ENCODE peak calls at places on chromosome 18, in five cellular contexts. O is A673, R is fibroblast of lung, X is K562, L is neural progenitor cell. C is an unnamed sample.

GRCh38 chr18:61860302-61860701 is 32.5 kb downstream of the RNF152 start:
- DNase-seq in O (no peak), R (no peak), X (no peak), L (no peak), C (no peak)

GRCh38 chr18:58871514-58872490 is 7.1 kb downstream of the ZNF532 start:
- DNase-seq in O (no peak), R (no peak), X (no peak), L (no peak), C (no peak)

GRCh38 chr18:36372902-36373301 is 75.4 kb downstream of the FHOD3 start:
- DNase-seq in O (no peak), R (peak; percentile 99), X (no peak), L (no peak), C (no peak)

GRCh38 chr18:2573408-2573807 is 2.1 kb downstream of the NDC80 start:
- DNase-seq in O (no peak), R (no peak), X (no peak), L (no peak), C (no peak)

GRCh38 chr18:32553174-32553573 is 82.5 kb upstream of the GAREM1 start:
- DNase-seq in O (no peak), R (no peak), X (no peak), L (no peak), C (no peak)

GRCh38 chr18:62282188-62282629 is 42.9 kb upstream of the TNFRSF11A start:
- DNase-seq in O (no peak), R (peak; percentile 91), X (no peak), L (no peak), C (peak; percentile 19)

GRCh38 chr18:44509048-44509447 is 171.6 kb upstream of the SETBP1 start:
- DNase-seq in O (no peak), R (no peak), X (no peak), L (no peak), C (no peak)

GRCh38 chr18:59502222-59502898 is 143.3 kb upstream of the LMAN1 start:
- DNase-seq in O (no peak), R (peak; percentile 88), X (no peak), L (no peak), C (peak; percentile 25)

GRCh38 chr18:63147973-63148372 is 171.6 kb downstream of the BCL2 start:
- DNase-seq in O (no peak), R (no peak), X (no peak), L (no peak), C (no peak)

GRCh38 chr18:37658894-37659293 is 93.3 kb upstream of the CELF4 start:
- DNase-seq in O (no peak), R (no peak), X (no peak), L (no peak), C (no peak)

GRCh38 chr18:59096098-59096779 is 43.4 kb upstream of the SEC11C start:
- DNase-seq in O (no peak), R (no peak), X (no peak), L (peak; percentile 48), C (no peak)

GRCh38 chr18:49072524-49072934 is 121.8 kb upstream of the SMAD7 start:
- DNase-seq in O (no peak), R (no peak), X (peak; percentile 51), L (no peak), C (no peak)

GRCh38 chr18:61946449-61946848 is 53.6 kb upstream of the RNF152 start:
- DNase-seq in O (no peak), R (peak; percentile 89), X (no peak), L (no peak), C (no peak)

GRCh38 chr18:27696148-27696547 is 480.8 kb downstream of the CDH2 start:
- DNase-seq in O (no peak), R (no peak), X (no peak), L (no peak), C (no peak)

GRCh38 chr18:4142876-4143275 is 312.2 kb downstream of the DLGAP1 start:
- DNase-seq in O (no peak), R (no peak), X (no peak), L (no peak), C (no peak)

GRCh38 chr18:73793386-73793785 is 354.2 kb downstream of the FBXO15 start:
- DNase-seq in O (peak; percentile 50), R (peak; percentile 87), X (no peak), L (no peak), C (no peak)

GRCh38 chr18:31591628-31592027 is at the start of gene TTR:
- DNase-seq in O (no peak), R (no peak), X (no peak), L (no peak), C (no peak)

GRCh38 chr18:49849331-49850217 is 36.2 kb upstream of the ACAA2 start:
- DNase-seq in O (peak; percentile 54), R (peak; percentile 94), X (peak; percentile 30), L (peak; percentile 53), C (peak; percentile 98)

GRCh38 chr18:35750929-35751328 is 169.4 kb downstream of the GALNT1 start:
- DNase-seq in O (no peak), R (no peak), X (no peak), L (no peak), C (no peak)

GRCh38 chr18:75132931-75133525 is 75.9 kb downstream of the PTGR3 start:
- DNase-seq in O (no peak), R (no peak), X (no peak), L (no peak), C (no peak)

GRCh38 chr18:27615345-27615844 is 430.3 kb upstream of the CHST9 start:
- DNase-seq in O (no peak), R (no peak), X (no peak), L (no peak), C (no peak)

GRCh38 chr18:77086656-77087390 is 45.8 kb downstream of the MBP start:
- DNase-seq in O (no peak), R (no peak), X (no peak), L (peak; percentile 51), C (no peak)

GRCh38 chr18:24055009-24055804 is 40.7 kb downstream of the TTC39C start:
- DNase-seq in O (no peak), R (no peak), X (no peak), L (no peak), C (no peak)

GRCh38 chr18:13253786-13254755 is 35.5 kb downstream of the LDLRAD4 start:
- DNase-seq in O (no peak), R (no peak), X (no peak), L (no peak), C (no peak)

GRCh38 chr18:28365406-28365805 is 188.5 kb upstream of the CDH2 start:
- DNase-seq in O (no peak), R (peak; percentile 69), X (no peak), L (no peak), C (no peak)

GRCh38 chr18:13640266-13640860 is 86.0 kb downstream of the FAM210A start:
- DNase-seq in O (no peak), R (no peak), X (no peak), L (no peak), C (no peak)

GRCh38 chr18:48806551-48807261 is 144.1 kb downstream of the SMAD7 start:
- DNase-seq in O (peak; percentile 46), R (peak; percentile 45), X (peak; percentile 19), L (no peak), C (no peak)

GRCh38 chr18:26357960-26358359 is 131.7 kb downstream of the TAF4B start:
- DNase-seq in O (no peak), R (no peak), X (no peak), L (no peak), C (no peak)

GRCh38 chr18:55012041-55012440 is 52.8 kb upstream of the CCDC68 start:
- DNase-seq in O (no peak), R (peak; percentile 51), X (no peak), L (no peak), C (no peak)

GRCh38 chr18:54149078-54149697 is 75.3 kb downstream of the MBD2 start:
- DNase-seq in O (peak; percentile 55), R (peak; percentile 96), X (no peak), L (no peak), C (peak; percentile 66)

GRCh38 chr18:48983793-48984437 is 33.1 kb upstream of the SMAD7 start:
- DNase-seq in O (peak; percentile 79), R (no peak), X (no peak), L (no peak), C (no peak)

GRCh38 chr18:59885579-59886163 is 14.1 kb upstream of the PMAIP1 start:
- DNase-seq in O (peak; percentile 44), R (peak; percentile 94), X (no peak), L (no peak), C (no peak)

GRCh38 chr18:57469884-57470283 is 34.7 kb downstream of the ONECUT2 start:
- DNase-seq in O (no peak), R (no peak), X (no peak), L (no peak), C (no peak)
- TF ChIP-seq EZH2 in O (no peak), R (no peak), X (no peak), L (no peak), C (no peak)

GRCh38 chr18:11149441-11150270 is at the start of gene PIEZO2:
- DNase-seq in O (peak; percentile 81), R (peak; percentile 54), X (peak; percentile 29), L (peak; percentile 92), C (no peak)

GRCh38 chr18:11148655-11149440 is 521 bp downstream of the PIEZO2 start:
- DNase-seq in O (no peak), R (no peak), X (no peak), L (peak; percentile 49), C (no peak)

GRCh38 chr18:11146947-11147345 is 2.4 kb downstream of the PIEZO2 start:
- DNase-seq in O (no peak), R (no peak), X (no peak), L (no peak), C (no peak)

GRCh38 chr18:11147371-11147860 is 2.0 kb downstream of the PIEZO2 start:
- DNase-seq in O (no peak), R (no peak), X (no peak), L (no peak), C (no peak)

GRCh38 chr18:11147962-11148654 is 1.3 kb downstream of the PIEZO2 start:
- DNase-seq in O (no peak), R (no peak), X (no peak), L (no peak), C (no peak)
- TF ChIP-seq EZH2 in O (no peak), R (peak; percentile 92), X (no peak), L (no peak), C (no peak)

GRCh38 chr18:78977627-78978271 is 1.9 kb upstream of the SALL3 start:
- DNase-seq in O (no peak), R (peak; percentile 23), X (no peak), L (peak; percentile 80), C (no peak)
- TF ChIP-seq EZH2 in O (peak; percentile 85), R (peak; percentile 3), X (no peak), L (peak; percentile 72), C (no peak)

GRCh38 chr18:903703-904102 is 968 bp upstream of the ADCYAP1 start:
- DNase-seq in O (peak; percentile 73), R (peak; percentile 49), X (peak; percentile 69), L (peak; percentile 86), C (peak; percentile 1)
- TF ChIP-seq EZH2 in O (peak; percentile 24), R (no peak), X (no peak), L (no peak), C (no peak)

C was measured in keratinocyte.